ENCODE peak calls at places on chromosomes 4 and X, in five cellular contexts. V, G, R, O and I are unnamed samples.

GRCh38 chr4:70426789-70427188 is 29.0 kb downstream of the OPRPN start:
- DNase-seq in V (no peak), O (no peak), R (no peak), G (no peak), I (no peak)

GRCh38 chr4:93776386-93777080 is 52.0 kb upstream of the ATOH1 start:
- DNase-seq in O (no peak), R (no peak), G (no peak), V (no peak), I (no peak)

GRCh38 chrX:45009371-45010000 is 136.5 kb downstream of the KDM6A start:
- DNase-seq in R (no peak), V (no peak), G (no peak), O (no peak), I (no peak)

GRCh38 chr4:85228264-85228663 is 246.7 kb upstream of the ARHGAP24 start:
- DNase-seq in O (no peak), G (no peak), R (no peak), V (no peak), I (no peak)

GRCh38 chr4:187236491-187236890 is 512.8 kb upstream of the FAT1 start:
- DNase-seq in O (no peak), R (no peak), V (no peak), G (no peak), I (no peak)

GRCh38 chr4:142696334-142697122 is 149.6 kb downstream of the INPP4B start:
- DNase-seq in V (no peak), G (no peak), O (no peak), R (no peak), I (no peak)

GRCh38 chr4:92501456-92501855 is 197.7 kb downstream of the GRID2 start:
- DNase-seq in R (no peak), V (no peak), O (no peak), G (peak; percentile 80), I (no peak)

GRCh38 chr4:113888006-113888405 is 91.4 kb downstream of the ARSJ start:
- DNase-seq in G (no peak), V (no peak), R (no peak), O (no peak), I (no peak)

GRCh38 chrX:76802698-76803097 is 375.2 kb downstream of the MAGEE1 start:
- DNase-seq in G (no peak), R (no peak), O (no peak), V (no peak), I (no peak)

GRCh38 chr4:173680278-173680677 is 150.2 kb upstream of the HAND2 start:
- DNase-seq in R (no peak), G (no peak), V (no peak), O (no peak), I (no peak)

GRCh38 chr4:40721730-40722171 is 28.0 kb upstream of the NSUN7 start:
- DNase-seq in V (no peak), O (no peak), G (no peak), R (no peak), I (no peak)

GRCh38 chr4:145679520-145679919 is 426 bp upstream of the C4orf51 start:
- DNase-seq in O (no peak), V (peak; percentile 45), R (no peak), G (peak; percentile 32), I (no peak)

GRCh38 chr4:161186750-161187149 is 977.0 kb downstream of the FSTL5 start:
- DNase-seq in O (no peak), V (no peak), G (no peak), R (no peak), I (no peak)

GRCh38 chr4:4182835-4183568 is 43.7 kb downstream of the OTOP1 start:
- DNase-seq in R (no peak), V (no peak), G (peak; percentile 51), O (no peak), I (no peak)

GRCh38 chr4:7879127-7879526 is 60.5 kb downstream of the AFAP1 start:
- DNase-seq in R (no peak), O (no peak), G (no peak), V (no peak), I (no peak)

GRCh38 chr4:7876096-7876993 is 63.3 kb downstream of the AFAP1 start:
- DNase-seq in G (peak; percentile 53), R (no peak), O (no peak), V (no peak), I (no peak)

GRCh38 chr4:7880681-7881080 is 59.0 kb downstream of the AFAP1 start:
- DNase-seq in G (no peak), O (no peak), V (no peak), R (no peak), I (no peak)

GRCh38 chr4:7877131-7877530 is 62.5 kb downstream of the AFAP1 start:
- DNase-seq in O (no peak), V (no peak), G (no peak), R (no peak), I (no peak)

GRCh38 chr4:7878323-7878722 is 61.3 kb downstream of the AFAP1 start:
- DNase-seq in V (no peak), G (no peak), R (no peak), O (no peak), I (no peak)
- TF ChIP-seq CTCF in V (no peak), G (no peak), R (no peak), O (no peak), I (no peak)

GRCh38 chr4:154497901-154498300 is 6.3 kb upstream of the DCHS2 start:
- DNase-seq in O (no peak), V (no peak), G (no peak), R (no peak), I (no peak)

GRCh38 chr4:154506253-154506652 is 14.7 kb upstream of the DCHS2 start:
- DNase-seq in G (no peak), V (no peak), O (no peak), R (no peak), I (no peak)

GRCh38 chr4:154507170-154507569 is 15.6 kb upstream of the DCHS2 start:
- DNase-seq in G (no peak), R (no peak), O (no peak), V (no peak), I (no peak)

DNA sequence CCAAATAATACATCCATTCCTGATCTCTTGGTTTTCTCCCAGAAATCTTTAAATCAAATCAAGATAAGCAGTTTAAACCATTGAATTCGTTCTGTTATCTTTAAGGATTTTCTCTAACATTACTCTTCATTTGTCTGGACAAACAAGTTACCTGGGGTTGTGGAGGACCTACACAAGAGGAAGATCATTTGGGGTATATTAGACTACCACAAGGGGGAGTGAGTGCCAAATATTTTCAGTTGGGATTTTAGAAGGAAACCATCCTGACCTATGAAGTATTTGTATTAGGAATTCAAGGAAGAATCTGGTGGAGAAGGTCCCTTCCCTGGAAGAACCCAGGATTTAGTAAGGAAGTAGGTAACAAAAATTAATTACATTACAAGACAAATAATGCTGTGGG is 12.0 kb upstream of the DCHS2 start:
- DNase-seq in R (no peak), V (no peak), O (no peak), G (no peak), I (no peak)
- TF ChIP-seq CTCF in R (peak; percentile 15), V (peak; percentile 20), O (no peak), G (peak; percentile 39), I (no peak)

GRCh38 chr4:18039113-18039512 is 17.6 kb upstream of the LCORL start:
- DNase-seq in R (no peak), V (no peak), G (no peak), O (no peak), I (no peak)

GRCh38 chr4:18042012-18042411 is 20.5 kb upstream of the LCORL start:
- DNase-seq in O (no peak), V (no peak), R (no peak), G (no peak), I (no peak)

GRCh38 chr4:18041114-18041513 is 19.6 kb upstream of the LCORL start:
- DNase-seq in G (no peak), V (no peak), O (no peak), R (no peak), I (no peak)

DNA sequence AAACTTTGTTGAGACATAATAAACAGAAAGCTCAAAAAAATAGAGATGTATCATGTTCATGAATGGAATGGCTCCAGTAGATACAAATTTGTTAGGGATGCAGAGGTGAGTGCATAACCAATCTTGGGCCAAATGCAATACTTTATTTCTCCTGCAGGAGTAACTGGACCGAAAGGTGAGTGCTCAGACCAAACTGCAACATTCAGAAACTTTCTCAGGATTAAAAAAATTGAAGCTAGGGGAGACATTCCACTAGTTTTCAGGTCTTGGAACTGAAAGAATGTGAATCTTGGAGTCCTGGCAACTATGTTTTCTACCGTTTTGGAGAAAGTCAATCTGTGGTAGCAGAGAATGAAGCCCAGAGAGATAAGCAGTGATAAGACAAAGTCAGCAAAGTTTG is 21.2 kb upstream of the LCORL start:
- DNase-seq in O (no peak), V (no peak), G (no peak), R (no peak), I (no peak)
- TF ChIP-seq CTCF in O (no peak), V (no peak), G (no peak), R (peak; percentile 18), I (no peak)

GRCh38 chr4:108742451-108742850 is 20.4 kb downstream of the ETNPPL start:
- DNase-seq in G (no peak), O (no peak), R (no peak), V (no peak), I (no peak)
- TF ChIP-seq CTCF in G (no peak), O (no peak), R (no peak), V (no peak), I (no peak)

GRCh38 chr4:42654606-42655005 is 2.3 kb downstream of the ATP8A1 start:
- DNase-seq in V (peak; percentile 19), R (no peak), O (no peak), G (no peak), I (no peak)
- TF ChIP-seq CTCF in V (no peak), R (no peak), O (no peak), G (no peak), I (no peak)

DNA sequence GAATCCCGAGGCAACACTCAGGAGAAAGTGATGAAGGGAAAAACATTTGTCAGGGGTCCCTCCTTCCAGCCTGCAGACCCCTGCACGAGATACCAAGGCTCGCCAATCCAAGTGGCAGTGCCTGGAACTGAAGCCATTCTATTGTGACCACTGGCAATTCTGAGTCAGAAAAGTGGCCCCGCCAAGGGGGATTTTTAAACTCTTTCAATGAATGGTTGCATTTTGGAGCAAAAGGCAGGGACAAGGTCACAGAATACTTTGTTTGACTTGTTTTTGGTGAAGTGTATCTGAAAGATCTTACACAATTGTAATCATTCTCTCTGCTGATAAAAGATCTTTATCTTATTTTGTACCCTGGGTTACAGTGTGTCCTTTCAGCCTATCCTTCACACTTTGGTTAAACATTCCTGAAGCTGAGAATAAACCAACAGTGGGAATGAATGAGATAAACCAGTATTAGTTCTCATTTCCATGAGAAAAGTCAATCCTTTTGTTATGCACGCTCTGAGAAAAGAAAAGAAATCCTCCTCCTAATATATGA is 115.9 kb upstream of the PDLIM3 start:
- DNase-seq in O (no peak), R (no peak), G (no peak), V (no peak), I (no peak)
- TF ChIP-seq CTCF in O (no peak), R (no peak), G (no peak), V (no peak), I (no peak)

GRCh38 chr4:79865253-79865652 is 207.8 kb downstream of the ANTXR2 start:
- DNase-seq in V (no peak), R (no peak), G (no peak), O (no peak), I (no peak)
- TF ChIP-seq CTCF in V (no peak), R (no peak), G (no peak), O (no peak), I (no peak)

DNA sequence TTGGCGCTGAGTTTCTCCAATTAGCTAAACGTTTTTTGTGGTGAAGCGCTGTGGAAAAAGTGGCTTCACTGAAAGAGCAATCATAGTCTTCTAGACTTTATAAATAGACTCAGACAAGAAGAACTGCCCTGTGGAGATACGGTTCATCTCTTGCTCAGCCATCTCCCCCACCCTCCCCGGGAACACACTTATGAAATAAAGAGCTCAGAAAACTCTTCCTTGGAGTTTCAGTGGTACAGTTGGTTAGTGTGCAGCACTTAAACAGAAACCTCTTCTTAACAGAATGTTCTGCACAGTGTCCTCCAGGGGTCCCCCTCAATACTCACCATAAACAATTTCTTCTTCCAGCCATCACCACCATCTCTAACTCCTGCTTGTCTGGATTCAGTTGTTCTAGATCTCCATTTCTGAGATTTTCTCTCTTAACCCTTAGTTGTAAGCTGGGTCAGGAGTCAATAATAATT is 313.0 kb downstream of the ARHGAP10 start:
- DNase-seq in G (no peak), V (no peak), O (no peak), R (no peak), I (no peak)
- TF ChIP-seq CTCF in G (peak; percentile 44), V (no peak), O (no peak), R (no peak), I (no peak)